ENCODE peak calls at places on chromosomes 7 and 10, in six cellular contexts. F is cerebellar cortex; Y is stimulated activated CD4-positive, alpha-beta T cell treated with anti-CD3 and anti-CD28 coated beads, Interleukin-2, amount 100 ng/mL, for 24 hours; R is uterus; L is cerebellum; V is C1 segment of cervical spinal cord. G is an unnamed sample.

GRCh38 chr10:53664620-53665019 is 892.0 kb upstream of the MBL2 start:
- DNase-seq in Y (no peak), R (no peak), F (peak), V (no peak), L (no peak), G (no peak)

GRCh38 chr7:10122573-10123100 is 851.0 kb upstream of the PHF14 start:
- DNase-seq in Y (no peak), V (peak), R (no peak), L (peak), F (peak), G (no peak)

GRCh38 chr10:113219446-113219845 is 269.4 kb downstream of the TCF7L2 start:
- DNase-seq in V (no peak), Y (no peak), R (no peak), F (no peak), L (no peak), G (no peak)

GRCh38 chr7:147282204-147282603 is 1165.6 kb downstream of the CNTNAP2 start:
- DNase-seq in F (no peak), R (no peak), V (no peak), Y (no peak), L (no peak), G (no peak)

GRCh38 chr10:58001159-58001558 is 266.5 kb downstream of the IPMK start:
- DNase-seq in Y (no peak), R (no peak), L (no peak), V (no peak), F (no peak), G (no peak)

GRCh38 chr7:27112960-27113949 is 10.8 kb upstream of the HOXA2 start:
- DNase-seq in R (peak), F (peak), V (no peak), L (no peak), Y (no peak), G (no peak)

GRCh38 chr7:33841658-33842057 is 63.7 kb upstream of the BMPER start:
- DNase-seq in L (no peak), F (no peak), V (no peak), Y (no peak), R (no peak), G (peak)

GRCh38 chr10:1048349-1048731 is 579 bp downstream of the IDI1 start:
- DNase-seq in V (no peak), Y (no peak), R (no peak), L (no peak), F (peak), G (peak)

GRCh38 chr10:66838656-66839055 is 87.2 kb upstream of the LRRTM3 start:
- DNase-seq in L (no peak), Y (no peak), V (no peak), R (no peak), F (no peak), G (no peak)

GRCh38 chr7:2149672-2150444 is 82.9 kb downstream of the MAD1L1 start:
- DNase-seq in F (no peak), V (no peak), Y (no peak), L (no peak), R (no peak), G (no peak)

GRCh38 chr7:3064077-3064476 is 20.4 kb upstream of the CARD11 start:
- DNase-seq in F (no peak), V (no peak), R (no peak), L (no peak), Y (no peak), G (no peak)

GRCh38 chr10:27525819-27526218 is 21.7 kb downstream of the RAB18 start:
- DNase-seq in F (no peak), L (no peak), V (no peak), Y (no peak), R (no peak), G (no peak)

GRCh38 chr7:114478384-114478783 is 63.8 kb downstream of the FOXP2 start:
- DNase-seq in R (no peak), V (no peak), L (no peak), Y (no peak), F (no peak), G (no peak)

GRCh38 chr7:48253020-48253419 is 81.8 kb downstream of the ABCA13 start:
- DNase-seq in L (no peak), Y (no peak), R (no peak), V (no peak), F (no peak), G (no peak)

GRCh38 chr7:134220236-134220635 is 93.1 kb downstream of the LRGUK start:
- DNase-seq in V (no peak), R (no peak), L (no peak), Y (no peak), F (no peak), G (no peak)

GRCh38 chr7:73363225-73364005 is 35.5 kb downstream of the FKBP6 start:
- DNase-seq in Y (no peak), V (no peak), F (no peak), L (no peak), R (no peak), G (no peak)

GRCh38 chr7:27923308-27923980 is 183.5 kb downstream of the TAX1BP1 start:
- DNase-seq in Y (no peak), L (no peak), F (no peak), R (no peak), V (no peak), G (no peak)

GRCh38 chr10:128380946-128381345 is 254.7 kb upstream of the MKI67 start:
- DNase-seq in L (no peak), R (no peak), Y (no peak), F (no peak), V (no peak), G (no peak)

GRCh38 chr10:3852147-3852904 is 67.3 kb upstream of the KLF6 start:
- DNase-seq in Y (peak), V (peak), R (peak), L (no peak), F (peak), G (peak)

GRCh38 chr7:149820622-149821190 is 17.5 kb upstream of the ZNF862 start:
- DNase-seq in R (no peak), Y (no peak), V (no peak), F (no peak), L (no peak), G (no peak)

GRCh38 chr7:46191776-46192175 is 270.7 kb upstream of the IGFBP3 start:
- DNase-seq in R (no peak), F (no peak), V (no peak), L (no peak), Y (no peak), G (no peak)

GRCh38 chr10:61765176-61766087 is 102.7 kb downstream of the CABCOCO1 start:
- DNase-seq in V (no peak), Y (no peak), L (no peak), R (no peak), F (no peak), G (no peak)

GRCh38 chr10:46236537-46236887 is 50.3 kb upstream of the ANTXRL start:
- DNase-seq in F (no peak), V (no peak), L (no peak), Y (peak), R (peak), G (no peak)

GRCh38 chr7:47327698-47328391 is 254.1 kb downstream of the TNS3 start:
- DNase-seq in L (peak), Y (no peak), F (no peak), R (peak), V (peak), G (peak)

GRCh38 chr7:98314469-98314868 is 33.0 kb downstream of the BRI3 start:
- DNase-seq in L (no peak), R (no peak), F (no peak), V (no peak), Y (no peak), G (no peak)

GRCh38 chr10:132538031-132538789 is 623 bp downstream of the INPP5A start:
- DNase-seq in R (peak), Y (no peak), V (no peak), F (no peak), L (no peak), G (no peak)

GRCh38 chr10:46515402-46516192 is 40.9 kb downstream of the GPRIN2 start:
- DNase-seq in V (no peak), F (peak), R (no peak), Y (peak), L (peak), G (no peak)

G was measured in tibial nerve.